ENCODE peak calls at places on chromosomes 6 and 20, in six cellular contexts. Q is ascending aorta, T is uterus, D is fibroblast of lung, O is heart right ventricle, Y is adipocyte. E is an unnamed sample. For H3K4me1, the result is how much of the 10 kb centered on the place peaks cover.

GRCh38 chr6:43203718-43204095 is 21.7 kb downstream of the CUL9 start:
- DNase-seq in T (no peak), D (no peak), O (no peak), Y (no peak), Q (no peak), E (no peak)

GRCh38 chr6:70257874-70258273 is 45.0 kb downstream of the COL9A1 start:
- DNase-seq in Y (no peak), D (no peak), T (no peak), O (no peak), Q (no peak), E (no peak)

GRCh38 chr6:150773969-150774368 is 91.5 kb upstream of the MTHFD1L start:
- DNase-seq in D (no peak), Y (no peak), Q (no peak), O (no peak), T (no peak), E (no peak)

GRCh38 chr6:106136845-106137244 is 50.7 kb downstream of the PRDM1 start:
- DNase-seq in Q (no peak), T (no peak), D (no peak), Y (no peak), O (no peak), E (no peak)

GRCh38 chr6:70673601-70674000 is 5.9 kb downstream of the SMAP1 start:
- DNase-seq in D (peak), O (no peak), T (no peak), Y (peak), Q (no peak), E (no peak)

GRCh38 chr6:105786890-105787655 is 299.1 kb upstream of the PRDM1 start:
- DNase-seq in D (no peak), O (no peak), Y (no peak), Q (no peak), T (no peak), E (no peak)

GRCh38 chr20:59618131-59618530 is 13.8 kb downstream of the PHACTR3 start:
- DNase-seq in Q (no peak), O (no peak), T (no peak), Y (no peak), D (no peak), E (no peak)

GRCh38 chr6:18412644-18413043 is 25.5 kb downstream of the RNF144B start:
- DNase-seq in Q (no peak), Y (peak), T (no peak), D (no peak), O (no peak), E (no peak)

GRCh38 chr20:2398453-2398852 is 17.8 kb downstream of the TGM6 start:
- DNase-seq in D (no peak), O (no peak), Y (no peak), T (no peak), Q (peak), E (no peak)

GRCh38 chr6:131958551-131959470 is 7.6 kb upstream of the CCN2 start:
- DNase-seq in Y (no peak), O (no peak), T (no peak), D (no peak), Q (no peak), E (no peak)

GRCh38 chr6:144757299-144757698 is 472.2 kb downstream of the UTRN start:
- DNase-seq in Y (no peak), T (no peak), D (no peak), Q (no peak), O (no peak), E (no peak)

GRCh38 chr6:116424001-116424400 is 37.2 kb upstream of the CALHM6 start:
- DNase-seq in D (no peak), O (no peak), Q (no peak), T (no peak), Y (no peak), E (no peak)

GRCh38 chr6:151808331-151809241 is 1.1 kb downstream of the ESR1 start:
- DNase-seq in T (peak), O (no peak), Q (no peak), D (peak), Y (peak), E (no peak)

GRCh38 chr20:49685809-49686208 is 27.9 kb downstream of the B4GALT5 start:
- DNase-seq in D (peak), T (no peak), Q (no peak), Y (peak), O (no peak), E (no peak)

GRCh38 chr6:167588181-167588919 is 238.4 kb upstream of the AFDN start:
- DNase-seq in T (no peak), Q (no peak), O (no peak), Y (no peak), D (no peak), E (peak)
- H3K4me1 ChIP-seq in T (under half), Q (under half), O (under half), Y (under half), D (under half), E (under half)

GRCh38 chr6:160386869-160387518 is 38.8 kb downstream of the SLC22A3 start:
- DNase-seq in Q (peak), D (peak), Y (no peak), T (peak), O (no peak), E (no peak)

GRCh38 chr6:160387887-160388286 is 39.7 kb downstream of the SLC22A3 start:
- DNase-seq in D (no peak), T (peak), Q (no peak), O (no peak), Y (no peak), E (no peak)

GRCh38 chr6:160391419-160392116 is 43.4 kb downstream of the SLC22A3 start:
- DNase-seq in O (no peak), Q (no peak), Y (peak), T (peak), D (peak), E (no peak)

GRCh38 chr6:160393966-160394653 is 45.9 kb downstream of the SLC22A3 start:
- DNase-seq in D (no peak), T (peak), Q (no peak), O (no peak), Y (no peak), E (no peak)

DNA sequence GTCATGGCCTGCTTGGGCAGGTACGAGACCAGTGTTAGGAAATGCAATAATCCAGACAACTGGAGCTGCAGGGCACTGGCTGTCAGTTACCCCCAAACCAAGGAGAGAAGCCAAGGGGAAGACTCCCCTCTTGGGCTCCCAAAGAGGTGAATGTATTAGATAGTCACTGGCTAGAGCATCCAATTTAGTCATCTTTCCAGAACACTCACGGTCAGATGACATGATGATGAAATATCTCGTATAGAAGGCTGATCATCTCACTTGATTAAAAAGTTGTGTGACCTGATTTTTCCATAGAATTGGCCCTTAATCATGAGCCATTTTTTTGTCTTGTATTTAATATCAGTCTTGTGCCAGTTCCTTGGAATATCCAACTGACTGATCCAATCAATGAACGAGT is 40.7 kb downstream of the SLC22A3 start:
- DNase-seq in Y (no peak), Q (no peak), O (no peak), D (no peak), T (no peak), E (no peak)
- H3K4me3 ChIP-seq in Y (no peak), Q (no peak), O (no peak), D (no peak), T (no peak), E (no peak)

GRCh38 chr6:25025248-25025918 is 89.6 kb upstream of the RIPOR2 start:
- DNase-seq in D (no peak), Q (no peak), Y (no peak), O (no peak), T (no peak), E (no peak)
- H3K4me1 ChIP-seq in D (under half), Q (under half), Y (under half), O (under half), T (under half), E (under half)

GRCh38 chr20:32216396-32217142 is 8.9 kb downstream of the POFUT1 start:
- DNase-seq in T (no peak), D (no peak), O (no peak), Y (no peak), Q (no peak), E (no peak)

GRCh38 chr20:32215729-32216128 is 8.0 kb downstream of the POFUT1 start:
- DNase-seq in D (no peak), Q (no peak), O (no peak), T (no peak), Y (no peak), E (no peak)

GRCh38 chr20:32218156-32218900 is 10.6 kb downstream of the POFUT1 start:
- DNase-seq in Q (no peak), D (no peak), O (no peak), T (no peak), Y (no peak), E (no peak)

GRCh38 chr20:32213870-32214269 is 6.2 kb downstream of the POFUT1 start:
- DNase-seq in Y (no peak), T (no peak), O (no peak), Q (no peak), D (no peak), E (no peak)

DNA sequence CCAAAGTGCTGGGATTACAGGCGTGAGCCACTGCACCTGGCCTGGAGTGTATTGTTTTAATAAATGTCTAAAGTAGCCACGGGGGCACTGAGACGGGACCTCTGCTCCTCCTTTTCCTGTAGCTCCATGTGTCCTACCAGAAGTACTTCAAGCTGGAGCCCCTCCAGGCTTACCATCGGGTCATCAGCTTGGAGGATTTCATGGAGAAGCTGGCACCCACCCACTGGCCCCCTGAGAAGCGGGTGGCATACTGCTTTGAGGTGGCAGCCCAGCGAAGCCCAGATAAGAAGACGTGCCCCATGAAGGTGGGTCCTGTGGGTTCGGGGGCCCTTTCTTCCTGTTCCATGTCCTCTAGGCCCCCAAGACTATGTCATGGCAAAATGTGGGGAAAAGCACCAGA is 7.5 kb downstream of the POFUT1 start:
- DNase-seq in O (no peak), T (no peak), Y (no peak), Q (no peak), D (no peak), E (no peak)
- H3K4me3 ChIP-seq in O (no peak), T (no peak), Y (no peak), Q (no peak), D (no peak), E (no peak)

DNA sequence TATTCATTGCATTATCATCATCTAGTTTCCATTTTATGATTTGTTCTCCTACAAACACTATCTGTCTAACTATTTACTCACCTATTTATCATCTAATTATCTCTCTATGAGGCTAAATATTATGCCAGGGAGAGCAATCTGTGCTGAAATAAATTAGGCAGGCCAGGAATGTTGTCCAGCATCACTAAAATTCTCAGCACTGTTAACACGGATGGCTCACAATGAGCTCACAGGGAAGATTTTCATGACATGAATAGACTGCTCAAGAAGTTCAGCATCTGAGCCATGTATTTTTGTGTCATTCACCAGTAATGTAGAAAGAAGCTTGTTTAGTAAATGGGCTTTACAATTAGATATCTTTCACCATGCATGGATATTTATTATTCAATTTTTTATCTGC is 1277.2 kb downstream of the GRIK2 start:
- DNase-seq in D (no peak), T (no peak), Q (no peak), Y (no peak), O (no peak), E (no peak)
- H3K4me1 ChIP-seq in D (under half), T (under half), Q (under half), Y (under half), O (under half), E (under half)

DNA sequence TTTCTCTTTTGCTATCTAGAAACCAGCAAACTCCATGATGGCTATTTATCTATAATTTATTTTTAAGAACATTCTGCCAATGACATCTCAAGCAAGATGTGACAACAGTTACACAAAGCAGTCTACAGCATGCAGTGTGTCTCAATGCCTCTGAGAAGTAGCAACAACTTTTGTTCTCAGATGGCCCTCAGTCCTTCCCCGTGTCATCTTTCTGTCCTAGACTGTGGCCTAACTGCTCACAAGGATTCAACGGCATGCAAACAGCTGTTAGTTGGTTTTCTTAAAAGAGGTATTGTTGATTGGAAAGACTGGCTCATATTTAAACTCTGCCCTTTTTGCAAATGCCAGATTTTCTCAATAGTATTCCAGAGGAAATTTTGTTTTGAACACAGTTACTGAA is 26.0 kb upstream of the F13A1 start:
- DNase-seq in O (no peak), D (no peak), T (no peak), Q (no peak), Y (no peak), E (no peak)
- H3K4me3 ChIP-seq in O (no peak), D (no peak), T (no peak), Q (no peak), Y (no peak), E (no peak)

E was measured in SJSA1.